ENCODE peak calls at places on chromosomes 3 and 15, in four cellular contexts. Z is stimulated activated CD4-positive, alpha-beta T cell treated with anti-CD3 and anti-CD28 coated beads, Interleukin-12 subunit alpha, Interleukin-12 subunit beta, amount 100 ng/mL, for 48 hours; S is fibroblast of gingiva; N is adrenal gland. C is an unnamed sample.

GRCh38 chr15:60255390-60255789 is 142.4 kb downstream of the ANXA2 start:
- DNase-seq in Z (peak), S (no peak), N (no peak), C (no peak)

GRCh38 chr3:24184528-24185176 is 239.6 kb downstream of the NR1D2 start:
- DNase-seq in Z (no peak), S (no peak), N (no peak), C (no peak)

GRCh38 chr3:76365284-76365683 is 579.9 kb upstream of the ZNF717 start:
- DNase-seq in Z (no peak), S (no peak), N (no peak), C (no peak)

GRCh38 chr15:33047077-33047476 is 147.4 kb downstream of the FMN1 start:
- DNase-seq in Z (no peak), S (no peak), N (no peak), C (no peak)

GRCh38 chr3:194296832-194297666 is 54.1 kb downstream of the CPN2 start:
- DNase-seq in Z (no peak), S (no peak), N (peak), C (no peak)

GRCh38 chr3:94525039-94525438 is 462.2 kb downstream of the NSUN3 start:
- DNase-seq in Z (no peak), S (no peak), N (no peak), C (no peak)

GRCh38 chr3:179146911-179147570 is 1.1 kb upstream of the PIK3CA start:
- DNase-seq in Z (no peak), S (peak), N (no peak), C (no peak)

GRCh38 chr3:71225951-71226564 is 357.5 kb downstream of the FOXP1 start:
- DNase-seq in Z (no peak), S (no peak), N (no peak), C (peak)

GRCh38 chr15:57961919-57962318 is 103.6 kb downstream of the ALDH1A2 start:
- DNase-seq in Z (no peak), S (no peak), N (no peak), C (no peak)

GRCh38 chr3:29773481-29773880 is 492.6 kb downstream of the RBMS3 start:
- DNase-seq in Z (no peak), S (no peak), N (no peak), C (no peak)

GRCh38 chr3:151282921-151283320 is 4.6 kb upstream of the P2RY14 start:
- DNase-seq in Z (no peak), S (peak), N (no peak), C (no peak)

GRCh38 chr15:51641490-51642135 is 19.0 kb upstream of the DMXL2 start:
- DNase-seq in Z (no peak), S (no peak), N (no peak), C (no peak)

GRCh38 chr15:80615783-80616391 is 79.2 kb upstream of the ABHD17C start:
- DNase-seq in Z (no peak), S (peak), N (peak), C (peak)

GRCh38 chr3:121995190-121996137 is 26.6 kb downstream of the ILDR1 start:
- DNase-seq in Z (no peak), S (peak), N (peak), C (peak)

GRCh38 chr3:186099178-186099577 is 9.7 kb downstream of the ETV5 start:
- DNase-seq in Z (no peak), S (peak), N (peak), C (peak)

GRCh38 chr15:75114327-75114726 is 87.4 kb upstream of the C15orf39 start:
- DNase-seq in Z (no peak), S (no peak), N (no peak), C (no peak)

GRCh38 chr15:38070778-38071177 is 136.3 kb downstream of the TMCO5A start:
- DNase-seq in Z (no peak), S (no peak), N (no peak), C (no peak)

GRCh38 chr3:16332904-16333426 is 68.0 kb downstream of the OXNAD1 start:
- DNase-seq in Z (no peak), S (peak), N (no peak), C (no peak)

GRCh38 chr3:171257251-171258179 is 202.7 kb downstream of the TNIK start:
- DNase-seq in Z (no peak), S (no peak), N (no peak), C (no peak)

GRCh38 chr3:104604326-104605010 is 762.2 kb upstream of the ALCAM start:
- DNase-seq in Z (no peak), S (peak), N (no peak), C (no peak)

GRCh38 chr3:49757197-49757596 is 29.1 kb downstream of the IP6K1 start:
- DNase-seq in Z (no peak), S (no peak), N (no peak), C (no peak)

GRCh38 chr3:178260887-178261286 is 275.3 kb upstream of the KCNMB2 start:
- DNase-seq in Z (no peak), S (no peak), N (peak), C (no peak)

GRCh38 chr15:58212909-58213526 is 74.8 kb downstream of the AQP9 start:
- DNase-seq in Z (no peak), S (peak), N (peak), C (no peak)

GRCh38 chr15:75327005-75327404 is 8.9 kb upstream of the COMMD4 start:
- DNase-seq in Z (no peak), S (no peak), N (no peak), C (no peak)

GRCh38 chr3:157201648-157202278 is 41.8 kb upstream of the CCNL1 start:
- DNase-seq in Z (no peak), S (peak), N (no peak), C (no peak)